ENCODE peak calls at places on chromosomes 4 and X, in seven cellular contexts. K is heart right ventricle, Q is aorta, Z is IMR-90, V is stomach, U is endothelial cell of umbilical vein, Y is mesenchymal stem cell. B is an unnamed sample.
A peak's percentile ranks its signal among the peaks of the same experiment; 100 is the strongest.

GRCh38 chr4:143203577-143203976 is 18.9 kb downstream of the USP38 start:
- DNase-seq in K (no peak), Q (no peak), Z (no peak), V (no peak), U (no peak), Y (no peak), B (no peak)

GRCh38 chr4:162126754-162127153 is 37.0 kb downstream of the FSTL5 start:
- DNase-seq in K (no peak), Q (no peak), Z (no peak), V (no peak), U (no peak), Y (no peak), B (no peak)

GRCh38 chr4:135256111-135256510 is 1054.5 kb upstream of the PABPC4L start:
- DNase-seq in K (no peak), Q (no peak), Z (peak; percentile 40), V (no peak), U (no peak), Y (peak; percentile 15), B (peak; percentile 24)

GRCh38 chr4:15718959-15719358 is 16.1 kb downstream of the BST1 start:
- DNase-seq in K (no peak), Q (no peak), Z (no peak), V (no peak), U (no peak), Y (no peak), B (no peak)

GRCh38 chr4:41476310-41476709 is 61.6 kb upstream of the LIMCH1 start:
- DNase-seq in K (no peak), Q (no peak), Z (no peak), V (no peak), U (no peak), Y (no peak), B (no peak)

GRCh38 chrX:79161655-79162054 is 17.2 kb downstream of the GPR174 start:
- DNase-seq in K (no peak), Q (no peak), Z (no peak), V (no peak), U (no peak), Y (no peak), B (no peak)

GRCh38 chr4:130073145-130073790 is 977.3 kb downstream of the C4orf33 start:
- DNase-seq in K (no peak), Q (no peak), Z (no peak), V (no peak), U (no peak), Y (no peak), B (no peak)

GRCh38 chrX:79259073-79259689 is 108.0 kb downstream of the ITM2A start:
- DNase-seq in K (peak; percentile 16), Q (no peak), Z (no peak), V (no peak), U (no peak), Y (no peak), B (no peak)

GRCh38 chr4:179663641-179664431 is 2221.6 kb upstream of the AGA start:
- DNase-seq in K (no peak), Q (no peak), Z (no peak), V (no peak), U (no peak), Y (no peak), B (no peak)

GRCh38 chrX:49041683-49042529 is 1.3 kb downstream of the TFE3 start:
- DNase-seq in K (peak; percentile 13), Q (no peak), Z (peak; percentile 73), V (no peak), U (peak; percentile 8), Y (peak; percentile 68), B (peak; percentile 39)

GRCh38 chr4:4542824-4543485 is 1.1 kb upstream of the STX18 start:
- DNase-seq in K (no peak), Q (no peak), Z (no peak), V (no peak), U (no peak), Y (no peak), B (no peak)

GRCh38 chr4:169005453-169006099 is 4.5 kb downstream of the CBR4 start:
- DNase-seq in K (no peak), Q (no peak), Z (peak; percentile 35), V (no peak), U (no peak), Y (peak; percentile 35), B (no peak)

GRCh38 chr4:66284991-66285451 is 614.7 kb upstream of the EPHA5 start:
- DNase-seq in K (no peak), Q (no peak), Z (no peak), V (no peak), U (no peak), Y (no peak), B (no peak)

GRCh38 chr4:53196872-53197759 is 168.7 kb downstream of the SCFD2 start:
- DNase-seq in K (no peak), Q (no peak), Z (peak; percentile 90), V (no peak), U (peak; percentile 84), Y (peak; percentile 86), B (peak; percentile 23)

GRCh38 chr4:165351359-165352130 is 24.1 kb downstream of the MSMO1 start:
- DNase-seq in K (no peak), Q (no peak), Z (no peak), V (no peak), U (no peak), Y (no peak), B (no peak)

GRCh38 chrX:11423362-11423818 is 130.2 kb downstream of the AMELX start:
- DNase-seq in K (peak; percentile 30), Q (peak; percentile 65), Z (peak; percentile 90), V (peak; percentile 29), U (peak; percentile 15), Y (peak; percentile 87), B (peak; percentile 72)

GRCh38 chr4:7651461-7651921 is 216.8 kb upstream of the PSAPL1 start:
- DNase-seq in K (peak; percentile 31), Q (no peak), Z (peak; percentile 19), V (no peak), U (no peak), Y (peak; percentile 80), B (peak; percentile 23)
- H3K27ac ChIP-seq in K (no peak overlapping the region), Q (no peak overlapping the region), Z (no peak overlapping the region), V (peak overlapping the region; percentile 18), U (no peak overlapping the region), Y (peak overlapping the region; percentile 80), B (peak overlapping the region; percentile 22)

DNA sequence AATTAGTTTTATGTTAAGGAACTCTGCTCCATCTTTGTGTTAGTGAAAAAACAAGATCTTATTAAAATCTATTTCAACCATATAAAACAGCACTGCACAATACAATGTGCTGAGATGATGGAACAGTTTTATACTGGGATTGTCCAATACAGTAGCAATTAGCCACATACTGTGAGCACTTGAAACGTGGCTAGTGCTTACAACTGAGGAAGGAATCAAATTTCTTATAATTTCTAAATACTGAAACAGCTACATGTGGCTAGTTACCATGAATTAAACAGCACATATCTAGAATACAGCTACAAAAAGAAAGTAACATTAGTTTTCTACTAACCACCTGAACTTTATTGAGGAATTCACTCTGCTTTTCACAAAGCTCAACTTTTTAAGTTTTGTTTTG is 14.7 kb downstream of the NFXL1 start:
- DNase-seq in K (no peak), Q (no peak), Z (no peak), V (no peak), U (no peak), Y (no peak), B (no peak)
- H3K36me3 ChIP-seq in K (peaks cover 26% of the 10 kb centered on the region), Q (peaks cover 9% of the 10 kb centered on the region), Z (peaks cover 32% of the 10 kb centered on the region), V (peaks cover 51% of the 10 kb centered on the region), U (peaks cover 11% of the 10 kb centered on the region), Y (peaks cover 87% of the 10 kb centered on the region), B (peaks cover 34% of the 10 kb centered on the region)

GRCh38 chr4:119735136-119735770 is 106.6 kb upstream of the PDE5A start:
- DNase-seq in K (no peak), Q (no peak), Z (peak; percentile 99), V (no peak), U (peak; percentile 4), Y (peak; percentile 91), B (peak; percentile 93)
- H3K27ac ChIP-seq in K (peak overlapping the region; percentile 35), Q (peak overlapping the region; percentile 86), Z (peak overlapping the region; percentile 86), V (peak overlapping the region; percentile 66), U (no peak overlapping the region), Y (peak overlapping the region; percentile 90), B (peak overlapping the region; percentile 85)

GRCh38 chrX:1389993-1390285 is 2.0 kb downstream of the SLC25A6 start:
- DNase-seq in K (no peak), Q (peak; percentile 20), Z (no peak), V (no peak), U (no peak), Y (no peak), B (no peak)
- H3K36me3 ChIP-seq in K (peaks cover 46% of the 10 kb centered on the region), Q (no peaks in the 10 kb centered on the region), Z (peaks cover 56% of the 10 kb centered on the region), V (peaks cover 56% of the 10 kb centered on the region), U (peaks cover 51% of the 10 kb centered on the region), Y (peaks cover 54% of the 10 kb centered on the region), B (peaks cover 59% of the 10 kb centered on the region)

GRCh38 chrX:38817004-38817703 is 15.9 kb downstream of the MID1IP1 start:
- DNase-seq in K (peak; percentile 64), Q (peak; percentile 66), Z (peak; percentile 43), V (no peak), U (peak; percentile 6), Y (peak; percentile 54), B (peak; percentile 8)
- H3K27ac ChIP-seq in K (no peak overlapping the region), Q (no peak overlapping the region), Z (peak overlapping the region; percentile 66), V (peak overlapping the region; percentile 52), U (no peak overlapping the region), Y (peak overlapping the region; percentile 64), B (no peak overlapping the region)

DNA sequence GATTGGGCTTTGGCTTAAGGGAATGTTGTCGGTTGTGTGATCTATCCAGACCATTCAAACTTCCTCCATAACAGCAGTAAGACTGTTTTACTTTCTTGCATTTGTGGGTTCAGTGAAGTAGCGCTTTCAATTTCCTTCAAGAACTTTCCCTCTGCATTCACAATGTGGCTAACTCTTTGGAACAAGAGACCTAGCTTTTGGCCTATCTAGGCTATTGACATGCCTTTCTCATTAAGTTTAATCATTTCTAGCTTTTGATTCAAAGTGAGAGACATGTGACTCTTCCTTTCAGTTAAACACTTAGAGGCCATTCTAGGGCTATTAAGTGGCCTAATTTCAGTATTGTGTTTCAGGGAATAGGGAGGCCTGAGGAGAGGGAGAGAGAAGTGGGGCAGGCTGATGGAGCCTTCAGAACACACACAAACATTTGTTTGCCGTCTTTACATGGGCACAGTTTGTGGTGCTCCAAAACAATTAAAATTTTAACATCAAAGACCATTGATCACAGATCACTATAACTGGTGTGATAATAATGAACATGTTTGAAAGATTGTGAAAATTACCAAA is 34.1 kb downstream of the ADH5 start:
- DNase-seq in K (no peak), Q (no peak), Z (no peak), V (no peak), U (no peak), Y (no peak), B (no peak)
- H3K36me3 ChIP-seq in K (peaks cover 7% of the 10 kb centered on the region), Q (no peaks in the 10 kb centered on the region), Z (peaks cover 19% of the 10 kb centered on the region), V (peaks cover 10% of the 10 kb centered on the region), U (peaks cover 7% of the 10 kb centered on the region), Y (peaks cover 77% of the 10 kb centered on the region), B (peaks cover 21% of the 10 kb centered on the region)